ENCODE peak calls at places on chromosome 3, in seven cellular contexts. G is GM10248, S is progenitor cell of endocrine pancreas, T is brain microvascular endothelial cell, B is AG04450, Z is upper lobe of left lung, Q is Calu3. E is an unnamed sample.

GRCh38 chr3:71175722-71176365 is 407.7 kb downstream of the FOXP1 start:
- DNase-seq in G (no peak), S (no peak), T (no peak), B (no peak), Z (no peak), Q (no peak), E (no peak)

GRCh38 chr3:48407542-48408099 is 22.3 kb downstream of the PLXNB1 start:
- DNase-seq in G (no peak), S (no peak), T (no peak), B (no peak), Z (peak), Q (no peak), E (no peak)

GRCh38 chr3:99962703-99963102 is 145.0 kb downstream of the CMSS1 start:
- DNase-seq in G (no peak), S (no peak), T (peak), B (peak), Z (no peak), Q (no peak), E (no peak)

GRCh38 chr3:16801223-16801622 is 83.5 kb upstream of the PLCL2 start:
- DNase-seq in G (no peak), S (no peak), T (no peak), B (no peak), Z (no peak), Q (no peak), E (no peak)

GRCh38 chr3:146184616-146185015 is 23.6 kb upstream of the PLOD2 start:
- DNase-seq in G (no peak), S (no peak), T (no peak), B (no peak), Z (peak), Q (peak), E (no peak)

GRCh38 chr3:184177331-184177731 is 2.7 kb downstream of the AP2M1 start:
- DNase-seq in G (no peak), S (no peak), T (peak), B (no peak), Z (no peak), Q (no peak), E (no peak)

GRCh38 chr3:120741837-120742197 is 499 bp downstream of the RABL3 start:
- DNase-seq in G (peak), S (no peak), T (no peak), B (no peak), Z (no peak), Q (no peak), E (no peak)

GRCh38 chr3:116678853-116679252 is 30.7 kb upstream of the TUSC7 start:
- DNase-seq in G (no peak), S (no peak), T (no peak), B (no peak), Z (no peak), Q (no peak), E (no peak)

GRCh38 chr3:154130540-154130939 is 9.3 kb downstream of the ARHGEF26 start:
- DNase-seq in G (no peak), S (no peak), T (no peak), B (no peak), Z (no peak), Q (no peak), E (no peak)

GRCh38 chr3:62445267-62445666 is 71.9 kb upstream of the FEZF2 start:
- DNase-seq in G (no peak), S (no peak), T (no peak), B (no peak), Z (no peak), Q (no peak), E (no peak)

GRCh38 chr3:188529228-188529627 is 375.3 kb downstream of the LPP start:
- DNase-seq in G (no peak), S (no peak), T (no peak), B (peak), Z (no peak), Q (no peak), E (no peak)

GRCh38 chr3:65170357-65171090 is 482.7 kb upstream of the ADAMTS9 start:
- DNase-seq in G (no peak), S (no peak), T (peak), B (peak), Z (peak), Q (peak), E (no peak)

GRCh38 chr3:64595253-64595694 is 92.5 kb downstream of the ADAMTS9 start:
- DNase-seq in G (no peak), S (no peak), T (peak), B (no peak), Z (no peak), Q (no peak), E (no peak)

GRCh38 chr3:48662753-48663488 is at the start of gene CELSR3:
- DNase-seq in G (peak), S (peak), T (peak), B (peak), Z (no peak), Q (peak), E (peak)

DNA sequence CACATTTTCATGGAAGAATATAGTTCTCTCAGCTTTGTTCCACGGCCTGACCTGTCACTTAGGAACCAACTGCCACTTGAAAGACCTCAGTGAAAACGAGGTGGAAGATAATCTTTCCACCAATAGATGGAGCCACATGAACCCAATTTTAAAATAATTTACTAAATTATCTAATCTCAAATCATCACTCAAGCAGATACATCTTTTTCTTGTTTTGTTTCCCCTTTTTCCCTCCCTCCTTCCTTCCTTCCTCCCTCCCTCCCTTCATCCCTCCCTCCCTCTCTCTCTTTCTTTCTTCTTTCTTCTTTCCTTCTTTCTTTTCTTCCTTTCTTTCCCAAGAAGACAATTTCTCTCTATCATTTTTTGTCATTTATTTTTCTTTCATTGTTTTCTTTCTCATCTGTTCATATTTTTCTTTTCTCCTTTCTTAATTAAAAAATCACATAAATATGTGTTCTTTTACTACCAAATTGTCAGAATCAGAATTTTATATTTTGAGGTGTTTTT is 97.0 kb downstream of the CLDN1 start:
- DNase-seq in G (peak), S (no peak), T (peak), B (no peak), Z (no peak), Q (peak), E (no peak)
- TF ChIP-seq CTCF in G (peak), S (peak), T (peak), B (peak), Z (peak), Q (peak), E (peak)

GRCh38 chr3:139043554-139044365 is 932 bp downstream of the PRR23C start:
- DNase-seq in G (no peak), S (no peak), T (no peak), B (no peak), Z (no peak), Q (no peak), E (no peak)

GRCh38 chr3:139044366-139045210 is at the start of gene PRR23C:
- DNase-seq in G (no peak), S (no peak), T (no peak), B (no peak), Z (no peak), Q (no peak), E (no peak)
- TF ChIP-seq CTCF in G (no peak), S (no peak), T (no peak), B (no peak), Z (no peak), Q (peak), E (no peak)

DNA sequence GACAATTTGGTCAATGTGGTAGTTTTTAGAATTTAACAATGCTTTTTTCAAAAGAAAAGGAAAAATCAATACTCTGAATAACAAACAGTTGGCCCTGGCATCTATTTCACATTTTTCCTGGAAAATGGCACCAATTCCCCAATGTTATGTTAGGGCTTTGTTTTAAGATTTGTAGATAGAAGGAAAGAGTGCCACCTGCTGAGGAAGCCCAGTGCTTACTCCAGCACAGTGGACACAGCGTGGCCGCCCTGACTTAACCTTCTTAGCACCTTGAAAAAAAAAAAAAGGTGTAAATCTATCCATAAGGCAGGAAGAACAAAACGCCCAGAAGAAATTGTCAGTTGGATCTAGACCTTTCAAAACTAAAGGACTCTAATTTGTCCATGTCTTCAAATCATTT is 110.7 kb upstream of the CNTN4 start:
- DNase-seq in G (no peak), S (no peak), T (no peak), B (no peak), Z (no peak), Q (peak), E (no peak)
- TF ChIP-seq CTCF in G (no peak), S (peak), T (peak), B (no peak), Z (no peak), Q (no peak), E (peak)

GRCh38 chr3:150412599-150413069 is 4.5 kb downstream of the TSC22D2 start:
- DNase-seq in G (peak), S (no peak), T (peak), B (peak), Z (no peak), Q (peak), E (no peak)
- TF ChIP-seq CTCF in G (no peak), S (no peak), T (no peak), B (no peak), Z (no peak), Q (no peak), E (no peak)

DNA sequence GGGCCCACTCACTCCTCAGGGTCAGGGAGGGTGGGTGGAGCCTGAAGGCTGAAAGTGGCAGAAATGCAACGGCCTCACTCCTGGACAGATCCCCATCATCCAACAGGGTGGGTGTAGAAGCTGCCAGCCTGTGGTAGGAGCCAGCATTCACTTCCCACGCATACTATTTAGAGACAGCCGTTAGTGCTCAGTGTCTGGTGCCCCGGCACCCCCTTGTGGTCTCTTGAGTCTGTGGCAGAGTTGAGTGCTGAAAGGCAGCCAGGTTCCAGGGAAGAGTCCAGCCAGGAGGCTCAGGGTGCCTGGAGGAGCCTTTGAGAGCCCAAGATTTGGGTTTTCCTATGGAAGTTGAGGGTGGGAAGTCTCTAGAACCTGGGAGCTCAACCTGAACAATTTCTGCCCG is 2.1 kb upstream of the GNAT1 start:
- DNase-seq in G (peak), S (peak), T (peak), B (peak), Z (peak), Q (peak), E (peak)
- TF ChIP-seq CTCF in G (peak), S (peak), T (peak), B (peak), Z (peak), Q (peak), E (peak)

GRCh38 chr3:11735638-11736037 is 91.9 kb upstream of the VGLL4 start:
- DNase-seq in G (no peak), S (no peak), T (no peak), B (no peak), Z (no peak), Q (no peak), E (no peak)
- TF ChIP-seq CTCF in G (no peak), S (no peak), T (no peak), B (no peak), Z (no peak), Q (no peak), E (no peak)